ENCODE peak calls at places on chromosomes 13 and 19, in ten cellular contexts. W, M, K, I, U, P, B, G, F and J are unnamed samples.

GRCh38 chr19:2080336-2080988 is 15.7 kb downstream of the MOB3A start:
- DNase-seq in K (no peak), F (peak; percentile 60), M (no peak), I (no peak), W (no peak), P (no peak), U (no peak), G (no peak), B (no peak), J (no peak)

GRCh38 chr13:91017031-91017668 is 330.3 kb upstream of the MIR17HG start:
- DNase-seq in M (no peak), U (no peak), W (peak; percentile 27), P (peak; percentile 58), G (peak; percentile 28), F (no peak), I (peak; percentile 41), K (peak; percentile 87), B (no peak), J (no peak)

GRCh38 chr19:13098291-13099072 is 4.2 kb downstream of the LYL1 start:
- DNase-seq in U (peak; percentile 36), I (no peak), G (no peak), K (peak; percentile 75), M (peak; percentile 64), F (no peak), W (peak; percentile 49), B (peak; percentile 55), P (peak; percentile 77), J (peak; percentile 63)

GRCh38 chr19:9943744-9944143 is 7.4 kb upstream of the OLFM2 start:
- DNase-seq in G (no peak), I (no peak), B (no peak), W (no peak), P (no peak), U (no peak), F (no peak), K (no peak), M (no peak), J (no peak)

GRCh38 chr19:38351865-38352395 is 16.3 kb downstream of the CATSPERG start:
- DNase-seq in K (no peak), I (no peak), M (no peak), F (no peak), P (no peak), G (no peak), W (no peak), U (no peak), B (no peak), J (no peak)

GRCh38 chr13:98540476-98540875 is 36.4 kb downstream of the STK24 start:
- DNase-seq in P (no peak), M (no peak), I (no peak), B (no peak), U (no peak), W (peak; percentile 34), K (peak; percentile 15), F (no peak), G (no peak), J (no peak)

GRCh38 chr13:27793377-27794074 is 1.2 kb downstream of the GSX1 start:
- DNase-seq in I (no peak), F (no peak), W (no peak), K (peak; percentile 59), B (no peak), M (no peak), P (no peak), U (no peak), G (no peak), J (no peak)

GRCh38 chr19:27776020-27776419 is 1436.9 kb downstream of the UQCRFS1 start:
- DNase-seq in M (no peak), P (peak; percentile 60), G (no peak), W (peak; percentile 15), U (no peak), K (peak; percentile 81), F (no peak), B (no peak), I (no peak), J (no peak)

DNA sequence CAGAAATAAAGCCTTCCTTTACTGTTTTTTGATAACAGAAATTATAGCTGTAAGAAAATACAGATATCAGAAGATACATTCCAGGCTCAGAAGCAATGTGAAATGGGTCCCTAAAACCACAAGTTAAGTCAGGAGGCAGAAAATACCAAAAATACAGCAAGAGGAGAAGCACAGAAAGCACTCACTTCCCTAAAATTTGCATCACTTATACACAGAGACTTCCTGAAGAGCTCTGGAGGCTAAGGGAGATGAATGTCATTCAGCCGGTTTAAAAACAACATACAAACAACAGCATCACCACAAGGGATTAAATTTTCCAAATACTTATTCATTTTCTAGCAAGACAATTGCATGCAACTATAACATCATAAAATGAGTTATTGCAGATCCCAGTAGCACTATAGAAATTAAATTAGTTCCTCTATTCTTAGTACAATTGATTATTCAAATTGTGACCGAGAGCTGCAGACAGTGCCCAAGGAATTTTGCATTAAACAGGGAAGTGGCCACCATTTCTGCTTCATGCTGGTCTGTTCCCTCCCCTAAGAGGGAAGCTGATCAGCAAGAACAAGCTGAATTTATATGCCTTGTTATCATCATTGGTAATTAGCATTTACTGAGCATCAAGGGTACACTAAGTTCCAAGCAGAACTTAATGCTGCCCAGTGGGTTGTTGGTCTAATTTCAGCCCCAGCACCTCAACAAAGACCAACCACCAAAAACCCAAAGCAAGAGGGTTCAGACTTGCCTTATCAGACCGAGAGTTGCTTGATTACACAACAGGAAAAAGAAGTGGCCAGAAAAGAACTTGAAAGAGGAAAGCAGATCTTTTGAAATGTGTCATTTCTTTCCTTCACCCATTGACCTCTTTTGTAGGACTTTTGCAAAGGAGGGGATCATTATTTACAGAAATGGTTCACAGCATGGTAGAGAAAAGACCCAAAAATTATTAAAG is 140.7 kb downstream of the KCTD12 start:
- DNase-seq in U (no peak), F (no peak), I (no peak), G (no peak), W (no peak), B (no peak), P (peak; percentile 55), M (no peak), K (no peak), J (no peak)
- H3K4me3 ChIP-seq in U (no peak overlapping the region), F (no peak overlapping the region), I (no peak overlapping the region), G (no peak overlapping the region), W (no peak overlapping the region), B (no peak overlapping the region), P (no peak overlapping the region), M (no peak overlapping the region), K (no peak overlapping the region), J (no peak overlapping the region)

GRCh38 chr19:46478356-46478986 is 7.1 kb upstream of the PNMA8A start:
- DNase-seq in I (no peak), U (no peak), K (peak; percentile 68), P (peak; percentile 62), F (no peak), W (peak; percentile 83), G (no peak), M (no peak), B (no peak), J (peak; percentile 67)

GRCh38 chr19:46474211-46474610 is 2.8 kb upstream of the PNMA8A start:
- DNase-seq in B (no peak), P (no peak), K (no peak), G (no peak), M (no peak), I (peak; percentile 18), F (no peak), U (no peak), W (no peak), J (peak; percentile 47)

GRCh38 chr19:46471778-46472543 is 598 bp upstream of the PNMA8A start:
- DNase-seq in F (no peak), G (no peak), P (no peak), U (no peak), B (no peak), W (no peak), M (no peak), K (no peak), I (peak; percentile 2), J (no peak)

GRCh38 chr19:46472592-46472991 is 1.2 kb upstream of the PNMA8A start:
- DNase-seq in F (no peak), K (no peak), M (no peak), G (no peak), U (no peak), P (no peak), I (peak; percentile 15), B (no peak), W (no peak), J (no peak)

DNA sequence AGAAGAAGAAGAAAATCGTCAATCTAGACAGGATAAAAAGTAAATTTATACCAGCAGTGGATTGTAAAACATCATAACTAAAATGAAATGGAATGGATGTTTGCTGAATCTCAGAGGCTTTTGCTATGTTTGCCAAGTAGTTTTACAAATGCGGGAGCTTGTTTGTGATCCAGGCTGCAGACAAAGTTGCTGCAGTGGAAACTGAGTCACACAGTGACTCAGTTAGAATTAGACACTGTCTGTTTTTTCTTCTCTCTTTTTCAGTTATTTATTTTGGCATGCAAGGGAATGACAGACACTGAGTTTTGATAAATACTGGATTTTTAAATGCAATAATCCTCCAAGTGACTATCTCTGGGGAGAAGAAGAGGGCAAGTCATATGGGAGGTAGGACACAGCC is 4.6 kb upstream of the PNMA8A start:
- DNase-seq in W (peak; percentile 60), B (no peak), F (no peak), M (no peak), U (no peak), I (no peak), K (no peak), P (no peak), G (no peak), J (no peak)
- H3K27ac ChIP-seq in W (no peak overlapping the region), B (no peak overlapping the region), F (no peak overlapping the region), M (no peak overlapping the region), U (no peak overlapping the region), I (no peak overlapping the region), K (no peak overlapping the region), P (no peak overlapping the region), G (no peak overlapping the region), J (no peak overlapping the region)

GRCh38 chr13:73676550-73677040 is 457.6 kb downstream of the KLF12 start:
- DNase-seq in I (no peak), M (no peak), G (no peak), W (no peak), F (no peak), K (no peak), U (no peak), P (no peak), B (no peak), J (no peak)

GRCh38 chr13:73667756-73668155 is 466.4 kb downstream of the KLF12 start:
- DNase-seq in M (no peak), K (no peak), I (no peak), U (no peak), P (peak; percentile 57), F (no peak), W (no peak), G (peak; percentile 44), B (no peak), J (no peak)

GRCh38 chr13:73673931-73674330 is 460.3 kb downstream of the KLF12 start:
- DNase-seq in B (no peak), U (no peak), K (no peak), G (no peak), P (no peak), I (no peak), W (no peak), M (no peak), F (no peak), J (no peak)

GRCh38 chr13:73672492-73672891 is 461.7 kb downstream of the KLF12 start:
- DNase-seq in M (no peak), F (no peak), K (no peak), U (no peak), W (peak; percentile 39), G (no peak), I (no peak), P (no peak), B (no peak), J (no peak)

DNA sequence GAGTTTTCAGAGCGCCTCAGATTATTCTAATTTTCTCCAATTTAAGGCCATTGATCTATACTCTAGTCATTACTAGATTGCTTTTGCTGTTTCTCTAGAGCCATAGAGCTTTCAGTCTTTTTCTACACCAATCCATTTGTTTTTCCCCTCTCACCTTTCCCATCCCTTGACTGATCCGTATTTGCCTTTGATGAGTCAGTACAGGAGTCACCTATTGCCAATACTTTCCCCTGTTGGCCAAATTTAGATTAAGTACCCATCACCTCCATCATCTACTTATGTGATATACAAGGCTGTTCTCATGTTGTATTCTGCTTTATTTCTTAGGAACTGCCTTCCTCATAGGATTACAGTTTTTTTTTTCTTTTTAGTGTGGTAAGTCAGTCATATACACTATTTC is 463.2 kb downstream of the KLF12 start:
- DNase-seq in P (no peak), U (no peak), F (no peak), M (no peak), I (no peak), G (no peak), K (no peak), W (no peak), B (no peak), J (no peak)
- H3K4me1 ChIP-seq in P (no peaks in the 10 kb centered on the region), U (no peaks in the 10 kb centered on the region), F (no peaks in the 10 kb centered on the region), M (no peaks in the 10 kb centered on the region), I (no peaks in the 10 kb centered on the region), G (peaks cover 35% of the 10 kb centered on the region), K (peaks cover 9% of the 10 kb centered on the region), W (no peaks in the 10 kb centered on the region), B (no peaks in the 10 kb centered on the region), J (peaks cover 1% of the 10 kb centered on the region)

GRCh38 chr19:18605546-18606280 is 886 bp downstream of the CRLF1 start:
- DNase-seq in U (no peak), W (no peak), F (no peak), I (no peak), P (no peak), K (peak; percentile 64), G (no peak), B (no peak), M (no peak), J (no peak)

GRCh38 chr19:18603958-18604819 is 2.4 kb downstream of the CRLF1 start:
- DNase-seq in M (no peak), G (no peak), I (no peak), B (no peak), P (no peak), W (no peak), U (no peak), F (no peak), K (peak; percentile 66), J (no peak)

GRCh38 chr19:18606281-18607221 is at the start of gene CRLF1:
- DNase-seq in G (no peak), I (no peak), P (no peak), U (no peak), K (peak; percentile 53), M (no peak), B (no peak), W (no peak), F (no peak), J (no peak)

GRCh38 chr19:18604820-18605159 is 1.8 kb downstream of the CRLF1 start:
- DNase-seq in I (no peak), K (no peak), P (no peak), F (no peak), W (no peak), B (no peak), U (no peak), G (no peak), M (no peak), J (no peak)

DNA sequence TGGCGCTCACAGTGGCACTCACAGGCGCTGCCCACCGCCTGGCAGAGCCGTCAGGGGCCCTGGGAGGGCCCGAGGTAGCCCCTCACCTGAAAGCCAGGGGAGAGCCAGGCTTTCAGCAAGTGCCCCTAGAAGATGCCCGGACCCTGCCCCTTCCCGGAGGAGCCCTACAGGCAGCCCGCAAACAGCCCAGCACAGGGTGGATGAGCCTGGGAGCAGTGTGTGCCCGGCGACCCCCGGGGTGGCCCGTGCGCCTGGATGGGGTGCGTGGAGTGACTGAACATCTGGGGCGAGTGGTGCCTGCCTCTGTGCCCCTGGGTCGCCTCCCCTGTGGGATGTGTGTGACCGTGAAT is 1.4 kb downstream of the CRLF1 start:
- DNase-seq in U (no peak), P (no peak), K (no peak), F (no peak), B (no peak), I (no peak), G (no peak), M (no peak), W (no peak), J (no peak)
- H3K4me3 ChIP-seq in U (no peak overlapping the region), P (no peak overlapping the region), K (no peak overlapping the region), F (no peak overlapping the region), B (no peak overlapping the region), I (peak overlapping the region; percentile 16), G (no peak overlapping the region), M (no peak overlapping the region), W (no peak overlapping the region), J (no peak overlapping the region)